ENCODE peak calls at places on chromosome 7, in six cellular contexts. J, H, Z, M, F and B are unnamed samples.

GRCh38 chr7:141386881-141387280 is 164.3 kb upstream of the AGK start:
- DNase-seq in J (no peak), H (no peak), Z (no peak), M (no peak), F (no peak), B (no peak)

GRCh38 chr7:135917721-135918120 is 59.4 kb downstream of the MTPN start:
- DNase-seq in J (no peak), H (no peak), Z (no peak), M (no peak), F (no peak), B (no peak)

GRCh38 chr7:128831178-128831993 is 1.2 kb downstream of the FLNC start:
- DNase-seq in J (no peak), H (no peak), Z (peak; percentile 89), M (no peak), F (peak; percentile 71), B (no peak)

GRCh38 chr7:116598278-116598677 is 73.4 kb downstream of the CAV1 start:
- DNase-seq in J (no peak), H (no peak), Z (peak; percentile 56), M (no peak), F (no peak), B (no peak)

GRCh38 chr7:46764100-46764941 is 817.6 kb downstream of the TNS3 start:
- DNase-seq in J (no peak), H (no peak), Z (no peak), M (peak; percentile 93), F (peak; percentile 97), B (peak; percentile 64)

GRCh38 chr7:156614434-156615264 is 25.9 kb upstream of the RNF32 start:
- DNase-seq in J (no peak), H (peak; percentile 40), Z (no peak), M (no peak), F (no peak), B (no peak)

GRCh38 chr7:65342723-65343629 is 30.7 kb upstream of the ZNF92 start:
- DNase-seq in J (no peak), H (no peak), Z (no peak), M (no peak), F (no peak), B (no peak)

GRCh38 chr7:25196132-25196896 is 32.0 kb downstream of the NPVF start:
- DNase-seq in J (no peak), H (no peak), Z (no peak), M (no peak), F (peak; percentile 74), B (no peak)

GRCh38 chr7:18792866-18793595 is 297.5 kb downstream of the HDAC9 start:
- DNase-seq in J (no peak), H (no peak), Z (no peak), M (no peak), F (peak; percentile 24), B (no peak)

GRCh38 chr7:127437772-127438330 is 45.3 kb upstream of the ZNF800 start:
- DNase-seq in J (no peak), H (no peak), Z (no peak), M (no peak), F (peak; percentile 22), B (no peak)

GRCh38 chr7:108016841-108017775 is 14.1 kb upstream of the LAMB1 start:
- DNase-seq in J (no peak), H (peak; percentile 61), Z (no peak), M (no peak), F (peak; percentile 62), B (peak; percentile 71)

GRCh38 chr7:4282434-4283223 is 399.5 kb upstream of the FOXK1 start:
- DNase-seq in J (no peak), H (no peak), Z (peak; percentile 28), M (peak; percentile 35), F (no peak), B (peak; percentile 97)

GRCh38 chr7:97090761-97091353 is 26.6 kb upstream of the SDHAF3 start:
- DNase-seq in J (no peak), H (no peak), Z (no peak), M (no peak), F (no peak), B (no peak)

GRCh38 chr7:100457033-100457432 is 7.0 kb downstream of the SPACDR start:
- DNase-seq in J (no peak), H (no peak), Z (no peak), M (no peak), F (no peak), B (no peak)

GRCh38 chr7:156725074-156725473 is 84.5 kb downstream of the RNF32 start:
- DNase-seq in J (no peak), H (no peak), Z (no peak), M (no peak), F (peak; percentile 72), B (no peak)

GRCh38 chr7:80095545-80095944 is 39.1 kb upstream of the GNAI1 start:
- DNase-seq in J (no peak), H (no peak), Z (no peak), M (no peak), F (peak; percentile 52), B (no peak)

GRCh38 chr7:95491634-95492314 is 6.0 kb downstream of the ASB4 start:
- DNase-seq in J (no peak), H (no peak), Z (no peak), M (no peak), F (no peak), B (peak; percentile 98)